ENCODE peak calls at places on chromosomes 1 and 21, in seven cellular contexts. T is A549, L is sigmoid colon, W is H1, K is stomach, Z is ovary, H is esophagus muscularis mucosa. X is an unnamed sample.

GRCh38 chr1:27575861-27576331 is 28.0 kb downstream of the AHDC1 start:
- DNase-seq in Z (peak; percentile 78), L (peak; percentile 93), K (peak; percentile 84), W (peak; percentile 85), T (peak; percentile 45), H (peak; percentile 93), X (no peak)

GRCh38 chr1:175471039-175471800 is 272.2 kb downstream of the TNR start:
- DNase-seq in K (no peak), T (no peak), H (no peak), W (no peak), L (no peak), Z (no peak), X (no peak)

GRCh38 chr1:8962812-8963669 is 17.4 kb downstream of the CA6 start:
- DNase-seq in L (no peak), T (peak; percentile 82), Z (no peak), W (peak; percentile 76), K (peak; percentile 43), H (no peak), X (no peak)

GRCh38 chr1:227543283-227544066 is 19.9 kb upstream of the ZNF678 start:
- DNase-seq in L (no peak), T (no peak), K (no peak), Z (no peak), W (no peak), H (no peak), X (no peak)

GRCh38 chr1:149928388-149928724 is 753 bp upstream of the SF3B4 start:
- DNase-seq in K (no peak), T (no peak), L (no peak), H (no peak), W (no peak), Z (no peak), X (no peak)

GRCh38 chr1:173444757-173445156 is 32.4 kb upstream of the PRDX6 start:
- DNase-seq in Z (no peak), T (no peak), L (no peak), K (no peak), W (no peak), H (no peak), X (no peak)

GRCh38 chr1:23742670-23743286 is 493 bp upstream of the ELOA start:
- DNase-seq in L (peak; percentile 72), T (no peak), W (no peak), Z (peak; percentile 25), H (no peak), K (no peak), X (no peak)

GRCh38 chr1:110916669-110917306 is 43.8 kb downstream of the CD53 start:
- DNase-seq in L (no peak), T (peak; percentile 31), H (no peak), W (no peak), K (no peak), Z (no peak), X (no peak)

GRCh38 chr1:74223453-74223852 is 11.7 kb upstream of the TNNI3K start:
- DNase-seq in K (no peak), T (no peak), H (no peak), L (no peak), W (no peak), Z (no peak), X (no peak)

GRCh38 chr1:154176341-154176740 is 15.6 kb downstream of the TPM3 start:
- DNase-seq in Z (no peak), T (no peak), L (no peak), W (no peak), H (no peak), K (no peak), X (no peak)

GRCh38 chr1:216793303-216793702 is 70.1 kb upstream of the ESRRG start:
- DNase-seq in L (no peak), T (no peak), K (no peak), W (no peak), Z (no peak), H (no peak), X (no peak)

GRCh38 chr21:41481191-41481590 is 26.8 kb downstream of the TMPRSS2 start:
- DNase-seq in Z (no peak), K (no peak), H (no peak), W (no peak), L (no peak), T (no peak), X (no peak)

GRCh38 chr1:229408458-229409037 is 25.3 kb downstream of the ACTA1 start:
- DNase-seq in Z (no peak), T (no peak), L (no peak), K (no peak), W (peak; percentile 60), H (no peak), X (no peak)

GRCh38 chr1:93712741-93713140 is 31.1 kb upstream of the BCAR3 start:
- DNase-seq in H (no peak), K (no peak), Z (no peak), W (no peak), L (no peak), T (no peak), X (no peak)

GRCh38 chr1:93710949-93711591 is 29.4 kb upstream of the BCAR3 start:
- DNase-seq in W (no peak), L (no peak), T (no peak), K (no peak), Z (no peak), H (no peak), X (no peak)

GRCh38 chr1:93708734-93709481 is 27.3 kb upstream of the BCAR3 start:
- DNase-seq in L (no peak), H (no peak), W (no peak), Z (peak; percentile 31), T (no peak), K (peak; percentile 39), X (no peak)

GRCh38 chr1:93707956-93708355 is 26.3 kb upstream of the BCAR3 start:
- DNase-seq in W (no peak), Z (no peak), T (no peak), K (no peak), L (no peak), H (no peak), X (no peak)

DNA sequence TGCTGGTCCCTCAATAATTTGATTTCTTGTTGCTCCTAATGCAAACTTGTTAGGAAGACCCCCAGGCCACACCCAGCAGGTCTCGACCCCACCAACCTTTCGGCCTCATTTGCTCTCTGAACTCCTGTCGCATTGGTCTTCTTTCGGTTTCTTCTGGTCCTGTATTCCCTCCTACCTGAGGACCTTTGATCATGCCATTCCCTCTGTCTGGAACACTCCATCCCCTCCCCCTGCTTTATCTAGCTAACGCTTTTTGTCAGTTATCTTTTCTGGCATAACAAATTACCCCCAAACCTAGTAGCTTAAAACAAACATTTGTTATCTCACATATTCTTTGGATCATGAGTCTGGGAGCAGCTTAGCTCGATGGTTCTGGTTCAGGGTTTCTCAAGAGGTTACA is 28.9 kb upstream of the BCAR3 start:
- DNase-seq in L (no peak), K (no peak), Z (no peak), W (no peak), H (no peak), T (no peak), X (no peak)
- H3K4me1 ChIP-seq in L (peaks cover 15% of the 10 kb centered on the region), K (peaks cover 12% of the 10 kb centered on the region), Z (peaks cover 11% of the 10 kb centered on the region), W (no peaks in the 10 kb centered on the region), H (peaks cover 19% of the 10 kb centered on the region), T (peaks cover 23% of the 10 kb centered on the region), X (peaks cover 24% of the 10 kb centered on the region)

GRCh38 chr21:34550400-34550799 is 38.4 kb upstream of the KCNE1 start:
- DNase-seq in Z (no peak), T (no peak), W (no peak), H (no peak), L (no peak), K (no peak), X (no peak)
- TF ChIP-seq EP300 in Z (no peak), T (no peak), W (no peak), H (no peak), L (no peak), K (no peak), X (no peak)

GRCh38 chr1:246989901-246990300 is 18.0 kb downstream of the ZNF695 start:
- DNase-seq in Z (no peak), L (no peak), T (no peak), W (no peak), H (no peak), K (no peak), X (no peak)

GRCh38 chr1:246988316-246988715 is 19.5 kb downstream of the ZNF695 start:
- DNase-seq in Z (no peak), H (no peak), K (no peak), T (no peak), W (no peak), L (no peak), X (no peak)

GRCh38 chr1:246987083-246987690 is 20.7 kb downstream of the ZNF695 start:
- DNase-seq in T (no peak), H (no peak), W (no peak), Z (no peak), L (no peak), K (no peak), X (no peak)
- H3K9me3 ChIP-seq in T (peaks cover 70% of the 10 kb centered on the region), H (peaks cover 95% of the 10 kb centered on the region), W (peaks cover 81% of the 10 kb centered on the region), Z (peaks cover 10% of the 10 kb centered on the region), L (peaks cover 39% of the 10 kb centered on the region), K (peaks cover 99% of the 10 kb centered on the region), X (peaks cover 61% of the 10 kb centered on the region)

DNA sequence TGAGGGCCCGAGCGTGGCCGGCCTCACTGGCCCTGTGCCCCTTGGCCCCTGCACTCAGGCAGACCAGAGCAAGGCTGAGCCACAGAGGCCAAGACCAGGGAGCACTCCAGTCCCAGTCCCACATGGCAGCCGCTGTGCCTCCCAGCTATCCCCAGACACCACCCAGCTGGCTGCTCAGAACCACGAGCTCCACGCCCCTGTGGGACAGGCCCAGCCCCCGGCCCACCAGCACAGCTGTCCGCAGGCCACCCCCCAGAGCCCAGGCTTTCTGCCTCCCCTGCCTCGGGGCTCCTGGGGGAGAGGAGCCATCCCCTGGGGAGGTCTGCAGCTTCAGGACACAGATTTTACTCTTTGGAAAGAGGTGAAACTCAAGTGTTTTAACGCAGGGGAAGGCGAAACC is 9.1 kb upstream of the C1QTNF12 start:
- DNase-seq in H (no peak), Z (no peak), K (no peak), W (no peak), T (no peak), L (no peak), X (no peak)
- H3K4me1 ChIP-seq in H (peaks cover 9% of the 10 kb centered on the region), Z (no peaks in the 10 kb centered on the region), K (peaks cover 9% of the 10 kb centered on the region), W (peaks cover 12% of the 10 kb centered on the region), T (no peaks in the 10 kb centered on the region), L (no peaks in the 10 kb centered on the region), X (peaks cover 29% of the 10 kb centered on the region)

GRCh38 chr1:204227351-204227750 is 13.6 kb upstream of the GOLT1A start:
- DNase-seq in T (no peak), K (no peak), H (no peak), Z (no peak), L (no peak), W (no peak), X (no peak)
- TF ChIP-seq EP300 in T (no peak), K (no peak), H (no peak), Z (no peak), L (no peak), W (no peak), X (no peak)

GRCh38 chr1:152442765-152443164 is 28.7 kb upstream of the CRNN start:
- DNase-seq in H (peak; percentile 66), T (no peak), K (no peak), L (peak; percentile 89), Z (no peak), W (no peak), X (no peak)
- H3K9me3 ChIP-seq in H (no peaks in the 10 kb centered on the region), T (no peaks in the 10 kb centered on the region), K (no peaks in the 10 kb centered on the region), L (no peaks in the 10 kb centered on the region), Z (no peaks in the 10 kb centered on the region), W (peaks cover 94% of the 10 kb centered on the region), X (no peaks in the 10 kb centered on the region)

GRCh38 chr1:161009602-161010211 is 11.2 kb downstream of the F11R start:
- DNase-seq in T (no peak), K (no peak), W (no peak), H (no peak), Z (no peak), L (no peak), X (no peak)
- H3K4me1 ChIP-seq in T (peaks cover 45% of the 10 kb centered on the region), K (peaks cover 27% of the 10 kb centered on the region), W (peaks cover 14% of the 10 kb centered on the region), H (peaks cover 15% of the 10 kb centered on the region), Z (peaks cover 8% of the 10 kb centered on the region), L (no peaks in the 10 kb centered on the region), X (peaks cover 44% of the 10 kb centered on the region)

X was measured in suprapubic skin.